ENCODE peak calls at places on chromosomes 16 and 17, in eight cellular contexts. L is neural progenitor cell, K is endothelial cell of umbilical vein, A is hepatocyte, Z is prostate gland, H is Karpas-422, V is IMR-90, D is astrocyte. C is an unnamed sample. For H3K4me1, the result is how much of the 10 kb centered on the place peaks cover.

GRCh38 chr17:45844695-45845375 is at the start of gene SPPL2C:
- DNase-seq in Z (no peak), A (no peak), K (no peak), V (no peak), D (no peak), L (no peak), H (no peak), C (no peak)

GRCh38 chr16:47777191-47777590 is 316.1 kb downstream of the PHKB start:
- DNase-seq in K (no peak), H (no peak), L (no peak), V (peak), Z (no peak), D (peak), A (no peak), C (no peak)

GRCh38 chr16:1078579-1079021 is 6.1 kb downstream of the SSTR5 start:
- DNase-seq in Z (peak), A (peak), L (no peak), H (no peak), D (peak), V (peak), K (peak), C (no peak)

GRCh38 chr17:30299000-30299399 is 7.3 kb upstream of the BLMH start:
- DNase-seq in V (peak), Z (no peak), H (no peak), A (no peak), D (no peak), K (peak), L (no peak), C (no peak)

GRCh38 chr16:30715777-30716445 is 16.9 kb downstream of the SRCAP start:
- DNase-seq in K (no peak), L (no peak), A (no peak), V (peak), D (peak), Z (no peak), H (no peak), C (no peak)

GRCh38 chr16:53429221-53429943 is 4.9 kb upstream of the RBL2 start:
- DNase-seq in L (no peak), H (no peak), D (peak), V (peak), Z (peak), K (peak), A (peak), C (peak)

GRCh38 chr17:79960788-79961522 is 74.7 kb downstream of the TBC1D16 start:
- DNase-seq in V (peak), H (no peak), D (peak), Z (no peak), A (no peak), L (no peak), K (peak), C (no peak)

GRCh38 chr16:51140112-51140511 is 11.0 kb downstream of the SALL1 start:
- DNase-seq in V (no peak), K (no peak), A (no peak), L (no peak), Z (no peak), D (no peak), H (no peak), C (no peak)

GRCh38 chr17:376936-377863 is 24.6 kb upstream of the RPH3AL start:
- DNase-seq in K (no peak), V (peak), A (no peak), Z (no peak), L (peak), D (no peak), H (no peak), C (no peak)

GRCh38 chr17:81365601-81366585 is 29.4 kb upstream of the BAHCC1 start:
- DNase-seq in V (peak), Z (peak), A (peak), K (peak), H (peak), D (peak), L (no peak), C (peak)

GRCh38 chr16:12639044-12639443 is 164.6 kb downstream of the CPPED1 start:
- DNase-seq in Z (no peak), K (no peak), V (peak), H (peak), A (no peak), D (peak), L (no peak), C (no peak)

GRCh38 chr16:89484923-89485679 is 5.3 kb downstream of the ANKRD11 start:
- DNase-seq in K (no peak), Z (no peak), V (no peak), D (no peak), H (no peak), L (no peak), A (no peak), C (no peak)

GRCh38 chr16:23519282-23519681 is 9.0 kb upstream of the GGA2 start:
- DNase-seq in V (no peak), D (no peak), H (peak), A (no peak), Z (no peak), K (no peak), L (no peak), C (no peak)

GRCh38 chr17:79555543-79555942 is 55.3 kb downstream of the RBFOX3 start:
- DNase-seq in L (no peak), K (no peak), D (no peak), V (no peak), A (no peak), Z (no peak), H (no peak), C (no peak)

GRCh38 chr17:48024149-48025039 is 13.2 kb downstream of the COPZ2 start:
- DNase-seq in K (no peak), V (no peak), H (peak), A (peak), L (peak), D (peak), Z (peak), C (peak)

GRCh38 chr17:7237761-7238417 is 1.4 kb downstream of the PHF23 start:
- DNase-seq in A (peak), Z (peak), H (peak), D (no peak), K (peak), L (peak), V (peak), C (peak)

GRCh38 chr16:23324727-23325126 is 22.6 kb downstream of the SCNN1B start:
- DNase-seq in H (no peak), K (no peak), V (no peak), L (no peak), A (peak), Z (peak), D (no peak), C (peak)

GRCh38 chr17:38881600-38882191 is 11.8 kb downstream of the LASP1 start:
- DNase-seq in L (peak), V (peak), A (peak), D (peak), H (peak), K (peak), Z (no peak), C (peak)

GRCh38 chr17:8629371-8630226 is 926 bp downstream of the MYH10 start:
- DNase-seq in L (peak), H (no peak), Z (peak), V (no peak), D (no peak), K (peak), A (peak), C (peak)

GRCh38 chr17:78608122-78608803 is 31.1 kb upstream of the DNAH17 start:
- DNase-seq in V (no peak), H (no peak), K (no peak), A (no peak), L (no peak), Z (no peak), D (no peak), C (no peak)

GRCh38 chr16:87006789-87007745 is 310.1 kb downstream of the C16orf95 start:
- DNase-seq in Z (no peak), D (no peak), A (no peak), H (no peak), V (peak), K (no peak), L (no peak), C (no peak)

GRCh38 chr17:81239714-81240555 is 817 bp downstream of the NDUFAF8 start:
- DNase-seq in D (no peak), K (peak), Z (no peak), H (peak), A (peak), L (peak), V (peak), C (no peak)

GRCh38 chr17:56297142-56297541 is 143.9 kb downstream of the ANKFN1 start:
- DNase-seq in V (peak), K (peak), Z (no peak), H (no peak), A (no peak), D (peak), L (no peak), C (peak)

GRCh38 chr17:80352991-80353665 is 61.8 kb upstream of the ENDOV start:
- DNase-seq in V (no peak), Z (no peak), D (no peak), H (no peak), L (no peak), A (no peak), K (no peak), C (no peak)

GRCh38 chr16:27432600-27432957 is 30.6 kb downstream of the IL21R start:
- DNase-seq in A (no peak), K (no peak), Z (no peak), D (peak), L (no peak), V (peak), H (no peak), C (no peak)

GRCh38 chr16:88784074-88784855 is 755 bp downstream of the PIEZO1 start:
- DNase-seq in D (peak), K (peak), H (no peak), L (peak), A (peak), V (peak), Z (peak), C (peak)

GRCh38 chr17:61460796-61461585 is 8.8 kb downstream of the TBX4 start:
- DNase-seq in K (no peak), D (no peak), V (peak), Z (no peak), A (peak), L (peak), H (no peak), C (no peak)

GRCh38 chr16:53549970-53550406 is 47.0 kb upstream of the AKTIP start:
- DNase-seq in D (peak), Z (peak), A (peak), H (peak), K (peak), V (peak), L (peak), C (peak)

GRCh38 chr17:77315010-77315409 is 174.2 kb downstream of the SEC14L1 start:
- DNase-seq in H (no peak), D (no peak), V (no peak), A (no peak), L (no peak), K (no peak), Z (no peak), C (no peak)

GRCh38 chr17:61221597-61222471 is 177.8 kb upstream of the TBX2 start:
- DNase-seq in D (peak), A (no peak), H (no peak), V (peak), K (no peak), Z (no peak), L (no peak), C (no peak)

DNA sequence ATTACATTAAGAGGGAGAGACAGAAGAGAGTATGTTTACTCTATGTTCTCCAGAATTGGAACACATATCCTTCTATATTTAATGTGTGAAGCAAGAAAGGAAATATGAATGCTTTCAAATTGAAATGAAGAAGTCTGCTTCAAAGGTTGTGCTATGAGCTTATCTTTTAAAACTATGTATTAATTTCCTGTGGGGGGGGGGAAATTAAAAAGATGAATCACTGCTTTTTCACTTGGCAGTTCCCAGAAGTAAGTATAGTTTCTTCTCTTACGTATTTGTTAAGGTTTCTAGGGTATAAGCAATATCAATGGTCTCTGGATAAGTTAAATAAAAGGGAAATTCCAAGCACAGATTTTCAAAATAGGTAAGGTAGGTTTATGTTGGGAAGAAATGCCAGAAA is 7.0 kb downstream of the TERF2 start:
- DNase-seq in Z (no peak), H (no peak), K (peak), D (peak), V (peak), L (no peak), A (no peak), C (no peak)
- H3K4me1 ChIP-seq in Z (under half), H (under half), K (under half), D (under half), V (under half), L (under half), A (under half), C (under half)

GRCh38 chr17:69235338-69236058 is 6.9 kb upstream of the ABCA10 start:
- DNase-seq in V (peak), K (peak), L (peak), H (peak), Z (peak), D (peak), A (peak), C (peak)

GRCh38 chr17:69239611-69240010 is 11.0 kb upstream of the ABCA10 start:
- DNase-seq in A (no peak), Z (no peak), V (no peak), K (no peak), H (no peak), L (no peak), D (no peak), C (no peak)

GRCh38 chr17:69240201-69240600 is 11.6 kb upstream of the ABCA10 start:
- DNase-seq in H (no peak), L (no peak), V (no peak), Z (no peak), D (no peak), K (no peak), A (no peak), C (no peak)

GRCh38 chr17:69236464-69236863 is 7.8 kb upstream of the ABCA10 start:
- DNase-seq in K (no peak), V (no peak), H (no peak), Z (no peak), A (no peak), L (no peak), D (no peak), C (no peak)

DNA sequence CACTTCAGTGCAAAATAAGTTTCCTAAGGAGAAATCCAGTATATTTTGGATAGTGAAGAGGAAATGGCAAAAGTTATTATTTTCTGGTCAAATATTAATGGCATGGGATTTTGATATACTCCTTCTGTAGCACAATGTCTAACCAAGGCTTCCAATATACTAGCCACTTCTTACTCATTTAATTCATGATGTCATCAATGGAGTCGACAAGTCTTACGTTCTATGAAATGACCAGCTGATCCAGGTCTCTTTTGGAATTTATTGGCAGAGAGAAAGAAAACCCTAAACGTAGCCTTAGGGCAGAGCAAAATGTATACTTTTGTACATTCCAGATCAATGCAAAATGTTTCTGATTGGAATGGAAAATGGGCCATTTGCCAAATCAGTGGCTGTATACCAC is 8.3 kb upstream of the ABCA10 start:
- DNase-seq in H (no peak), V (no peak), L (no peak), K (no peak), D (no peak), Z (no peak), A (no peak), C (no peak)
- H3K4me3 ChIP-seq in H (no peak), V (no peak), L (no peak), K (no peak), D (no peak), Z (no peak), A (no peak), C (no peak)

DNA sequence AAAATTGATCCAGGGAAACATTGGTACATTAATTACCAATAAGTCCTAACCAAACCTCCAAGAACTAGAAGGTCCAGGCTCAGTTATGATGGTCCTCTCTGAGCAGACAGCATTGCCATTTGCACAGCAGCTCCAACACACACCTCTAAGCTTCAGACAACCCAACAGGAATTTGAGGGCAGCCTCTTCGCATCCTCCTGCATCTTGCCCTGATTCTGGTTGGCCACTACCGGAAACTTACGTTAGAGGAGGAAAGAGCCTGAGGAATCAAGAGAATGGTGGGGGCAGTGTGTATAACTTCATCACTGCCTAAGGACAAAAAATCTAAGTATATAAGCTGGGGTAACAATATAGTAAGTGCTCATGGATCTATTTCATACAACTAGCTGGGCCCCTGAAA is 15.7 kb downstream of the FAM117A start:
- DNase-seq in K (no peak), L (no peak), A (no peak), Z (no peak), H (no peak), V (no peak), D (no peak), C (no peak)
- H3K4me1 ChIP-seq in K (under half), L (under half), A (under half), Z (under half), H (under half), V (under half), D (under half), C (under half)

GRCh38 chr16:56935201-56935600 is 3.3 kb downstream of the HERPUD1 start:
- DNase-seq in Z (no peak), H (no peak), K (no peak), D (no peak), A (no peak), V (no peak), L (no peak), C (no peak)
- H3K4me3 ChIP-seq in Z (peak), H (peak), K (peak), D (peak), A (no peak), V (no peak), L (no peak), C (peak)

DNA sequence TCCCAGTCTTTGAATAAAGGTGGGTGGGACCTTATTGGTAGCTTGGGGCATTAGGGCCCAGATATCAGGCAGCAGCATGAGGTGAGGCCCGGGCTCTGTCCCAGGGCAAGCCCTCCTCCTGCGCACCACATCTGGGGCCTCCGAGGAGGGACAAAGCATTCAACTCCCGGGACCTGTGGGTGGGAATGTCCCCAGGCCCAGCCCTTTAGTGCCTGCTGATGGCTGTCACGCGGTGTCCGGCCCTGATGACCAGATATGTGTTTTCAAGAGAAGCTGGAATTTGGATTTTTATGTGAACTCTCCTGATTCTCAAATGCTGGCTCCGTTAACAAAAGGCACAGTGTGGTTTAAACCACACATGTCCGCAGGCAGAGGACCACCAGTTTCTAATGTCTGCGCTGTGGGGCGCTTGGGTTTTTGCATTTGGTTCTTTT is 30.5 kb downstream of the RAI1 start:
- DNase-seq in L (peak), D (no peak), V (no peak), A (peak), K (no peak), Z (no peak), H (no peak), C (peak)
- H3K4me1 ChIP-seq in L (under half), D (under half), V (half or more), A (half or more), K (under half), Z (under half), H (under half), C (half or more)

DNA sequence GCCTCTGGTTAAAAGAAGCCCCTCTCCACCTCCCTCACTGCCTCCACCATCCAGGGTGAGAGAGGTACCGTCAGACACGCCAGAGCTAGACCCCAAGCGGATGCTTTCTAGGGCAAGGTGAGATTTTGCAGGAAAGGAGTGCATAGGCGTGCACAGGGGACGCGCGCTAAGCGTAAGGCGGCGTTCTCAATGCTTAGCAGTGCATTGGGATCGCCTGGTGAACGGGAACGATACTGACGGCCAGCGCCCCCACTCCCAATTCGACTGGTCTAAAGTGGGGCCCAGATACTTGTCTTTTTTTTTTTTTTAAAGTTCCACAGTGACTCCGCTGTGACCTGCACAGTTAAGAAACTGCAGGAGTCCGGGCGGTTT is 57.9 kb upstream of the CREBBP start:
- DNase-seq in V (no peak), Z (no peak), H (no peak), L (no peak), A (no peak), K (no peak), D (no peak), C (no peak)
- H3K4me3 ChIP-seq in V (no peak), Z (peak), H (no peak), L (peak), A (no peak), K (no peak), D (peak), C (no peak)

GRCh38 chr16:17374668-17375255 is 96.0 kb downstream of the XYLT1 start:
- DNase-seq in L (no peak), H (no peak), A (no peak), D (no peak), K (no peak), V (no peak), Z (no peak), C (no peak)
- H3K4me1 ChIP-seq in L (under half), H (under half), A (under half), D (under half), K (under half), V (under half), Z (under half), C (under half)

GRCh38 chr16:63617990-63618763 is 1503.7 kb downstream of the CDH11 start:
- DNase-seq in Z (peak), H (no peak), V (no peak), D (no peak), L (no peak), A (no peak), K (no peak), C (peak)
- H3K4me3 ChIP-seq in Z (peak), H (no peak), V (no peak), D (peak), L (no peak), A (no peak), K (no peak), C (no peak)

C was measured in thyroid gland.